ENCODE peak calls at places on chromosomes 2 and 18, in five cellular contexts. F is lower lobe of right lung; W is cardiac muscle cell; X is uterus; E is CD8-positive, alpha-beta T cell. G is an unnamed sample.
A peak's percentile ranks its signal among the peaks of the same experiment; 100 is the strongest.

GRCh38 chr18:46182633-46183401 is 78.6 kb downstream of the HAUS1 start:
- DNase-seq in W (no peak), F (no peak), E (no peak), X (no peak), G (no peak)

GRCh38 chr2:7725132-7725849 is 808.1 kb downstream of the RNF144A start:
- DNase-seq in F (no peak), W (peak; percentile 25), X (no peak), E (peak; percentile 18), G (no peak)

GRCh38 chr2:128549646-128550260 is 231.1 kb upstream of the HS6ST1 start:
- DNase-seq in F (no peak), X (no peak), E (no peak), W (no peak), G (no peak)

GRCh38 chr2:71484354-71484753 is 31.0 kb downstream of the DYSF start:
- DNase-seq in E (no peak), X (no peak), F (no peak), W (no peak), G (no peak)

GRCh38 chr2:43226558-43226954 is at the start of gene ZFP36L2:
- DNase-seq in E (peak; percentile 96), F (peak; percentile 98), W (peak; percentile 95), X (peak; percentile 97), G (peak; percentile 97)

GRCh38 chr2:217914878-217915277 is 87.9 kb downstream of the TNS1 start:
- DNase-seq in X (peak; percentile 24), W (no peak), E (no peak), F (no peak), G (peak; percentile 47)

GRCh38 chr2:172743143-172743542 is 7.5 kb downstream of the RAPGEF4 start:
- DNase-seq in W (no peak), F (no peak), E (no peak), X (no peak), G (no peak)

GRCh38 chr2:36672199-36672598 is 24.3 kb upstream of the VIT start:
- DNase-seq in X (no peak), W (peak; percentile 42), E (no peak), F (no peak), G (no peak)

GRCh38 chr2:70708376-70709199 is 59.4 kb downstream of the ADD2 start:
- DNase-seq in E (no peak), W (no peak), X (no peak), F (no peak), G (no peak)

GRCh38 chr2:46241344-46241743 is 55.9 kb upstream of the EPAS1 start:
- DNase-seq in X (no peak), F (no peak), W (no peak), E (no peak), G (no peak)

GRCh38 chr2:44038277-44038676 is 42.5 kb upstream of the LRPPRC start:
- DNase-seq in E (no peak), F (no peak), X (no peak), W (no peak), G (no peak)

GRCh38 chr2:26016012-26016742 is 17.7 kb upstream of the RAB10 start:
- DNase-seq in F (no peak), W (no peak), E (no peak), X (no peak), G (no peak)

GRCh38 chr2:1664698-1665097 is 79.6 kb downstream of the PXDN start:
- DNase-seq in W (no peak), E (no peak), X (no peak), F (peak; percentile 41), G (no peak)

GRCh38 chr2:238238766-238239551 is 879 bp downstream of the HES6 start:
- DNase-seq in X (no peak), F (peak; percentile 63), E (peak; percentile 38), W (no peak), G (peak; percentile 66)

GRCh38 chr2:98505311-98505808 is 60.7 kb downstream of the INPP4A start:
- DNase-seq in W (no peak), E (peak; percentile 50), X (no peak), F (peak; percentile 84), G (no peak)

GRCh38 chr18:13813271-13813849 is 10.6 kb upstream of the MC5R start:
- DNase-seq in E (peak; percentile 52), W (peak; percentile 79), F (no peak), X (peak; percentile 49), G (peak; percentile 41)

GRCh38 chr2:69565431-69565839 is 78.1 kb downstream of the AAK1 start:
- DNase-seq in W (peak; percentile 65), X (peak; percentile 42), E (peak; percentile 78), F (peak; percentile 70), G (peak; percentile 62)

GRCh38 chr18:54387631-54388030 is 29.9 kb downstream of the C18orf54 start:
- DNase-seq in E (no peak), F (no peak), X (no peak), W (no peak), G (no peak)

GRCh38 chr2:24837996-24838513 is 44.8 kb downstream of the CENPO start:
- DNase-seq in E (no peak), W (no peak), F (no peak), X (no peak), G (no peak)

GRCh38 chr2:46657042-46657504 is 177.7 kb downstream of the TMEM247 start:
- DNase-seq in F (no peak), W (peak; percentile 12), X (peak; percentile 72), E (no peak), G (no peak)

GRCh38 chr2:8219631-8220393 is 462.0 kb upstream of the ID2 start:
- DNase-seq in X (no peak), E (no peak), F (no peak), W (no peak), G (peak; percentile 65)

GRCh38 chr18:25316619-25317018 is 35.3 kb downstream of the ZNF521 start:
- DNase-seq in F (no peak), X (no peak), E (no peak), W (no peak), G (no peak)

GRCh38 chr2:230525682-230526081 is 109.7 kb downstream of the SP100 start:
- DNase-seq in X (no peak), E (no peak), F (no peak), W (no peak), G (no peak)

GRCh38 chr18:75208836-75209128 is 157 bp downstream of the PTGR3 start:
- DNase-seq in W (no peak), F (no peak), E (no peak), X (no peak), G (no peak)

GRCh38 chr2:71498261-71498701 is 44.9 kb downstream of the DYSF start:
- DNase-seq in X (no peak), W (no peak), E (no peak), F (no peak), G (no peak)

GRCh38 chr2:73232471-73233153 is 427 bp downstream of the PRADC1 start:
- DNase-seq in E (peak; percentile 22), W (no peak), F (no peak), X (no peak), G (no peak)

GRCh38 chr2:120783371-120783791 is 47.7 kb downstream of the GLI2 start:
- DNase-seq in F (no peak), X (no peak), W (no peak), E (no peak), G (no peak)

GRCh38 chr2:159713691-159714585 is 1.6 kb downstream of the MARCHF7 start:
- DNase-seq in W (peak; percentile 15), X (no peak), E (no peak), F (no peak), G (no peak)

GRCh38 chr2:82781516-82781915 is 1677.6 kb downstream of the SUCLG1 start:
- DNase-seq in F (no peak), E (no peak), W (no peak), X (no peak), G (no peak)

GRCh38 chr2:82779981-82780380 is 1679.1 kb downstream of the SUCLG1 start:
- DNase-seq in W (no peak), E (no peak), X (no peak), F (no peak), G (no peak)
- H3K9me3 ChIP-seq in W (no peaks in the 10 kb centered on the region), E (no peaks in the 10 kb centered on the region), X (no peaks in the 10 kb centered on the region), F (no peaks in the 10 kb centered on the region), G (no peaks in the 10 kb centered on the region)

GRCh38 chr2:241321033-241321432 is 5.3 kb downstream of the SEPTIN2 start:
- DNase-seq in E (no peak), W (no peak), X (no peak), F (no peak), G (no peak)

GRCh38 chr2:241317391-241317790 is 1.7 kb downstream of the SEPTIN2 start:
- DNase-seq in W (no peak), X (no peak), E (no peak), F (no peak), G (no peak)

GRCh38 chr2:241321911-241322310 is 6.2 kb downstream of the SEPTIN2 start:
- DNase-seq in E (no peak), F (no peak), X (no peak), W (no peak), G (no peak)

GRCh38 chr2:241323777-241324176 is 8.1 kb downstream of the SEPTIN2 start:
- DNase-seq in F (no peak), X (no peak), E (no peak), W (no peak), G (no peak)

DNA sequence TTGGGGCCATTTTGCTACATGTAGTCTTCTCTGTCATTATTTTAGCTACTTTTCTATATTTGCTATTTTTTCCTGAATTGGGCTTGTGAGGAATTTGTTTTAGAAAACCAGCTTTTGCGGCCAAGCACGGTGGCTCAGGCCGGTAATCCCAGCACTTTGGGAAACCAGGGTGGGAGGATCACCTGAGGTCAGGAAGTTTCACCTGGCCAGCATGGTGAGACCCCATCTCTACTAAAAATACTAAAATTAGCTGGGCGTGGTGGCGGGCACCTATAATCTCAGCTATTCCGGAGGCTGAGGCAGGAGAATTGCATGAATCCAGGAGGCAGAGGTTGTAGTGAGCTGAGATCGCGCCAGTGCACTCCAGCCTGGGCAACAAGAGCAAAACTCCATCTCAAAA is 4.7 kb downstream of the SEPTIN2 start:
- DNase-seq in W (no peak), F (no peak), E (no peak), X (no peak), G (no peak)
- H3K4me1 ChIP-seq in W (peaks cover 47% of the 10 kb centered on the region), F (peaks cover 78% of the 10 kb centered on the region), E (peaks cover 45% of the 10 kb centered on the region), X (no peaks in the 10 kb centered on the region), G (peaks cover 68% of the 10 kb centered on the region)

GRCh38 chr18:77137851-77138250 is 5.3 kb upstream of the MBP start:
- DNase-seq in F (no peak), W (no peak), E (no peak), X (no peak), G (no peak)

GRCh38 chr18:77136871-77137665 is 4.5 kb upstream of the MBP start:
- DNase-seq in X (no peak), F (no peak), E (no peak), W (no peak), G (no peak)

GRCh38 chr18:77135339-77136075 is 2.9 kb upstream of the MBP start:
- DNase-seq in W (no peak), F (no peak), E (no peak), X (no peak), G (no peak)

GRCh38 chr18:77134611-77135010 is 2.0 kb upstream of the MBP start:
- DNase-seq in W (no peak), X (no peak), E (no peak), F (no peak), G (no peak)

GRCh38 chr18:77136076-77136718 is 3.6 kb upstream of the MBP start:
- DNase-seq in W (no peak), X (no peak), E (no peak), F (no peak), G (no peak)
- H3K9me3 ChIP-seq in W (no peaks in the 10 kb centered on the region), X (no peaks in the 10 kb centered on the region), E (no peaks in the 10 kb centered on the region), F (no peaks in the 10 kb centered on the region), G (no peaks in the 10 kb centered on the region)

DNA sequence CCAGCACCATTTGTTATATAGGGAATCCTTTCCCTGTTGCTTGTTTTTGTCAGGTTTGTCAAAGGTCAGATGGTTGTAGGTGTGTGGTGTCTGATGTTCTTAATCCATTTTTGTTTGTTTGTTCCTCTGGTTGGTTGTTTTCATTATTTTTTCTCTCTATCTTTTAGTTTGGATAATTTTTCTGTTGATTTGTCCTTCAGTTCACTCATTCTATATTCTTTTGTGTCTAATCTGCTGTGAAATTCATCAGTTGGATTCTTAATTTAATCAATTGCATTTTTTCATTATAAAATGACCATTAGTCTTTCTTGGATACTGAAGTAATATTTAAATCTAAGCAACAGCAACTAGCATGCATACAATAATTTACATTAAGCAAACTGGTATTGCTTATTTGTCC is 206.7 kb upstream of the TRIB2 start:
- DNase-seq in W (no peak), X (no peak), E (no peak), F (no peak), G (no peak)
- H3K4me1 ChIP-seq in W (peaks cover 8% of the 10 kb centered on the region), X (no peaks in the 10 kb centered on the region), E (peaks cover 53% of the 10 kb centered on the region), F (peaks cover 5% of the 10 kb centered on the region), G (no peaks in the 10 kb centered on the region)

G was measured in psoas muscle.